ENCODE peak calls at places on chromosome 22, in four cellular contexts. One of them, this sample, is unnamed.

GRCh38 chr22:45329536-45329936 is 19.8 kb downstream of the FAM118A start:
- DNase-seq in ovary: no peak
- DNase-seq in OCI-LY7: no peak
- DNase-seq in CD4-positive, alpha-beta T cell: no peak
- DNase-seq in this sample: no peak

GRCh38 chr22:42949159-42949558 is 65.8 kb downstream of the PACSIN2 start:
- DNase-seq in ovary: no peak
- DNase-seq in CD4-positive, alpha-beta T cell: no peak
- DNase-seq in OCI-LY7: no peak
- DNase-seq in this sample: no peak

GRCh38 chr22:46269564-46269963 is 1.8 kb downstream of the TTC38 start:
- DNase-seq in CD4-positive, alpha-beta T cell: no peak
- DNase-seq in ovary: no peak
- DNase-seq in OCI-LY7: no peak
- DNase-seq in this sample: no peak

GRCh38 chr22:44667829-44668189 is 34.2 kb upstream of the PRR5 start:
- DNase-seq in CD4-positive, alpha-beta T cell: peak
- DNase-seq in OCI-LY7: no peak
- DNase-seq in ovary: no peak
- DNase-seq in this sample: no peak

GRCh38 chr22:17842386-17842785 is 68.1 kb upstream of the BID start:
- DNase-seq in OCI-LY7: no peak
- DNase-seq in CD4-positive, alpha-beta T cell: peak
- DNase-seq in ovary: peak
- DNase-seq in this sample: no peak

GRCh38 chr22:42639541-42640241 is 710 bp downstream of the ATP5MGL start:
- DNase-seq in ovary: no peak
- DNase-seq in CD4-positive, alpha-beta T cell: no peak
- DNase-seq in OCI-LY7: no peak
- DNase-seq in this sample: no peak

GRCh38 chr22:20509344-20510047 is 2.1 kb downstream of the MED15 start:
- DNase-seq in OCI-LY7: peak
- DNase-seq in ovary: peak
- DNase-seq in CD4-positive, alpha-beta T cell: peak
- DNase-seq in this sample: peak

GRCh38 chr22:44901301-44901700 is 108.5 kb downstream of the PHF21B start:
- DNase-seq in CD4-positive, alpha-beta T cell: no peak
- DNase-seq in ovary: no peak
- DNase-seq in OCI-LY7: peak
- DNase-seq in this sample: no peak

GRCh38 chr22:41910599-41911291 is 4.1 kb downstream of the SHISA8 start:
- DNase-seq in ovary: peak
- DNase-seq in OCI-LY7: no peak
- DNase-seq in CD4-positive, alpha-beta T cell: no peak
- DNase-seq in this sample: peak

GRCh38 chr22:44728761-44729261 is 23.6 kb upstream of the ARHGAP8 start:
- DNase-seq in CD4-positive, alpha-beta T cell: no peak
- DNase-seq in ovary: peak
- DNase-seq in OCI-LY7: no peak
- DNase-seq in this sample: peak

GRCh38 chr22:45970709-45971388 is 6.1 kb downstream of the WNT7B start:
- DNase-seq in CD4-positive, alpha-beta T cell: no peak
- DNase-seq in ovary: no peak
- DNase-seq in OCI-LY7: no peak
- DNase-seq in this sample: no peak

GRCh38 chr22:24523873-24524272 is 28.7 kb downstream of the UPB1 start:
- DNase-seq in CD4-positive, alpha-beta T cell: no peak
- DNase-seq in ovary: no peak
- DNase-seq in OCI-LY7: no peak
- DNase-seq in this sample: no peak

GRCh38 chr22:46537221-46537945 is at the start of gene CELSR1:
- DNase-seq in OCI-LY7: no peak
- DNase-seq in CD4-positive, alpha-beta T cell: no peak
- DNase-seq in ovary: peak
- DNase-seq in this sample: no peak

GRCh38 chr22:46390652-46391301 is 55.3 kb downstream of the TRMU start:
- DNase-seq in CD4-positive, alpha-beta T cell: no peak
- DNase-seq in ovary: peak
- DNase-seq in OCI-LY7: no peak
- DNase-seq in this sample: peak

GRCh38 chr22:28955817-28956216 is 72.4 kb downstream of the ZNRF3 start:
- DNase-seq in ovary: no peak
- DNase-seq in CD4-positive, alpha-beta T cell: peak
- DNase-seq in OCI-LY7: peak
- DNase-seq in this sample: no peak

DNA sequence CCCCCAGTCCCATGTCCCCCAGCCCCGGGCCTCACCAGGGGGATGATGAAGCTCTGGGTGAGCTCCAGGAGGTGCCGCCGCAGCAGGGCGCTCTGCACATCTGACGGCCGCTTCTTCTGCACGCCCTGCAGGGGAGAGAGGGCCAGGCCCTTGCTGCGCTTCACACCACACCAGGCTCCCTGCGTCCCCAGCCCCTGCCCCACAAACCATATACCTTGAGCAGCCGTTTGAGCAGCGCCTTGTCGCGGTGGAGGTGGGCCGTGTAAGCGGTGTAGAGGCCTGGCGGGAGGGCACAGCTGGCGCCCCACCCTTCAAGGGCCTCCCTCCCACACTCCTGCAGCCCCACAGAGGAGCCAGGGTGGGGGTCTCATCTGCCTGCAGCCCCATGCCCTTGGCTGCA is 6.2 kb upstream of the PLXNB2 start:
- DNase-seq in OCI-LY7: peak
- DNase-seq in CD4-positive, alpha-beta T cell: no peak
- DNase-seq in ovary: no peak
- DNase-seq in this sample: no peak
- H3K27ac ChIP-seq in OCI-LY7: peak
- H3K27ac ChIP-seq in CD4-positive, alpha-beta T cell: peak
- H3K27ac ChIP-seq in ovary: no peak
- H3K27ac ChIP-seq in this sample: no peak

DNA sequence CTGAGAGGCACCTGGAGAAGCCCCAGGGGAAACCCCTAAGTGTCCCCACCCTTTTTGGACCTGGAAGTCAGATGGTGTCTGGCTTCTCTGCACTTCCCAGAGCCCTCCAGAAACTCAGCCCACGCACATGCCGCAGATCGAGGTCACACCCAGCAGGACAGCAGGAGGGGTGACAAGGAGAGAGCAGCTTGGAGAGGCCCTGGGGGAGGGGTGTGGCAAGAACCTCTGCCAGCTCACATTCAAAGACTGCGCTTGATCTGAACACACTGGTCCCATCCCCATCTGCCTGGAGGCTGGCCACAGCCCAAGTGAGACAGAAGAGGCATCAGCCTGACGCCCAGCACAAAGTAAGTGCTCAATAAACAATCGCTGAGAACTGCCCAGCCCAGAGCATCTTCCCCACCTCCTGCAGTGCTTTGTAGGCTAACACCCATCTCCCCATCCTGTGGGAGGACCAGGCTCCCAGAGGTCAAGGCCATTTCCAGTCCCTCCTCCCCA is 21.4 kb downstream of the TMPRSS6 start:
- DNase-seq in ovary: no peak
- DNase-seq in CD4-positive, alpha-beta T cell: no peak
- DNase-seq in OCI-LY7: no peak
- DNase-seq in this sample: no peak
- H3K27ac ChIP-seq in ovary: no peak
- H3K27ac ChIP-seq in CD4-positive, alpha-beta T cell: no peak
- H3K27ac ChIP-seq in OCI-LY7: no peak
- H3K27ac ChIP-seq in this sample: no peak

GRCh38 chr22:21855715-21856114 is 11.7 kb downstream of the MAPK1 start:
- DNase-seq in OCI-LY7: no peak
- DNase-seq in ovary: no peak
- DNase-seq in CD4-positive, alpha-beta T cell: no peak
- DNase-seq in this sample: no peak

GRCh38 chr22:21849489-21849888 is 18.0 kb downstream of the MAPK1 start:
- DNase-seq in CD4-positive, alpha-beta T cell: no peak
- DNase-seq in OCI-LY7: no peak
- DNase-seq in ovary: no peak
- DNase-seq in this sample: no peak

GRCh38 chr22:21856197-21856596 is 11.2 kb downstream of the MAPK1 start:
- DNase-seq in OCI-LY7: no peak
- DNase-seq in CD4-positive, alpha-beta T cell: no peak
- DNase-seq in ovary: no peak
- DNase-seq in this sample: no peak

GRCh38 chr22:21845558-21846452 is 21.6 kb downstream of the MAPK1 start:
- DNase-seq in ovary: no peak
- DNase-seq in OCI-LY7: no peak
- DNase-seq in CD4-positive, alpha-beta T cell: no peak
- DNase-seq in this sample: no peak

DNA sequence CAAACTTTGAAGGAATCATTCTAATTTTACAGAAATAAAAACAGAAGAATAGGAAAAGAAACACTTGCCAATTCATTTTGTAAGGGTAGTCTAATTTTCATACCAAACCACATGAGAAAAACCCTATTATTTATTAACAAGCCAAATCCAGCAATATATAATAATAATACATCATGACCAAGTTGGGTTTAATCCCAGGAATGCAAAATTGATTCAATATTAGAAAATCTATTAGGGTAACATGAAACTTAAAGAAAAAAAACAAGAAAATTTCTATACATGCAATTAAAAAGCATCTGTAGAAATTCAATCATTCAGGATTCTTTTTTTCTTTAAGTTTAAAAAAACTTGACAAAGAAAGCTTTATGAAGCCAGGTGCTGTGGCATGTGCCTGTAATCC is 16.8 kb downstream of the MAPK1 start:
- DNase-seq in CD4-positive, alpha-beta T cell: no peak
- DNase-seq in ovary: no peak
- DNase-seq in OCI-LY7: no peak
- DNase-seq in this sample: no peak
- H3K27ac ChIP-seq in CD4-positive, alpha-beta T cell: no peak
- H3K27ac ChIP-seq in ovary: no peak
- H3K27ac ChIP-seq in OCI-LY7: no peak
- H3K27ac ChIP-seq in this sample: peak

DNA sequence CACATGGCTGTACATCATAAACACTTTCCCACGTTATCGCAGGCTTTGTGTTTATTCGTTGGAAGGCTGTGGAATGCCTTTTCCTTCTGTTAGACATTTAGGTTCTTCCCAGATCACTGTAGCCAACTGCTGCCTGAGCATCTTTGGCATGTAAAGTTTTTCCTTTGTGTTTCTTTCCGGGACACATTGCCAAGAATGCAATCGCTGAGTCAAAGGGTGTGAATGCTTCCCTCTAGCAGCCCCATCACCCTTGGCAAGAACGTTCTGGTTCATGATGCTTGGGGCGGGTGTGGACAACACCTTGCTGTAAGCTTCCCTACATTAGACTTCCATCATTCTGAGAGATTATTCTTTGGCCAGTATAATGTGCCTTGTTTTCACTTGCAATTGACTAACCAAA is 136.2 kb downstream of the OSBP2 start:
- DNase-seq in CD4-positive, alpha-beta T cell: no peak
- DNase-seq in OCI-LY7: no peak
- DNase-seq in ovary: no peak
- DNase-seq in this sample: no peak
- H3K27ac ChIP-seq in CD4-positive, alpha-beta T cell: no peak
- H3K27ac ChIP-seq in OCI-LY7: no peak
- H3K27ac ChIP-seq in ovary: no peak
- H3K27ac ChIP-seq in this sample: no peak

GRCh38 chr22:32535531-32536190 is 61.0 kb downstream of the FBXO7 start:
- DNase-seq in CD4-positive, alpha-beta T cell: no peak
- DNase-seq in ovary: no peak
- DNase-seq in OCI-LY7: no peak
- DNase-seq in this sample: no peak

GRCh38 chr22:32538516-32538915 is 63.9 kb downstream of the FBXO7 start:
- DNase-seq in OCI-LY7: no peak
- DNase-seq in CD4-positive, alpha-beta T cell: no peak
- DNase-seq in ovary: no peak
- DNase-seq in this sample: no peak

GRCh38 chr22:32534252-32535215 is 59.9 kb downstream of the FBXO7 start:
- DNase-seq in CD4-positive, alpha-beta T cell: no peak
- DNase-seq in ovary: no peak
- DNase-seq in OCI-LY7: no peak
- DNase-seq in this sample: no peak

GRCh38 chr22:32533265-32534068 is 58.9 kb downstream of the FBXO7 start:
- DNase-seq in OCI-LY7: no peak
- DNase-seq in ovary: no peak
- DNase-seq in CD4-positive, alpha-beta T cell: no peak
- DNase-seq in this sample: no peak

GRCh38 chr22:32536352-32536751 is 61.7 kb downstream of the FBXO7 start:
- DNase-seq in OCI-LY7: peak
- DNase-seq in CD4-positive, alpha-beta T cell: no peak
- DNase-seq in ovary: no peak
- DNase-seq in this sample: no peak
- H3K27ac ChIP-seq in OCI-LY7: no peak
- H3K27ac ChIP-seq in CD4-positive, alpha-beta T cell: no peak
- H3K27ac ChIP-seq in ovary: no peak
- H3K27ac ChIP-seq in this sample: no peak

GRCh38 chr22:31045900-31046587 is 35.1 kb upstream of the SMTN start:
- DNase-seq in OCI-LY7: no peak
- DNase-seq in CD4-positive, alpha-beta T cell: no peak
- DNase-seq in ovary: no peak
- DNase-seq in this sample: no peak
- H3K27ac ChIP-seq in OCI-LY7: no peak
- H3K27ac ChIP-seq in CD4-positive, alpha-beta T cell: no peak
- H3K27ac ChIP-seq in ovary: peak
- H3K27ac ChIP-seq in this sample: peak

GRCh38 chr22:18950141-18950540 is 14.0 kb upstream of the PRODH start:
- DNase-seq in CD4-positive, alpha-beta T cell: no peak
- DNase-seq in ovary: no peak
- DNase-seq in OCI-LY7: no peak
- DNase-seq in this sample: no peak
- H3K27ac ChIP-seq in CD4-positive, alpha-beta T cell: no peak
- H3K27ac ChIP-seq in ovary: no peak
- H3K27ac ChIP-seq in OCI-LY7: no peak
- H3K27ac ChIP-seq in this sample: no peak

DNA sequence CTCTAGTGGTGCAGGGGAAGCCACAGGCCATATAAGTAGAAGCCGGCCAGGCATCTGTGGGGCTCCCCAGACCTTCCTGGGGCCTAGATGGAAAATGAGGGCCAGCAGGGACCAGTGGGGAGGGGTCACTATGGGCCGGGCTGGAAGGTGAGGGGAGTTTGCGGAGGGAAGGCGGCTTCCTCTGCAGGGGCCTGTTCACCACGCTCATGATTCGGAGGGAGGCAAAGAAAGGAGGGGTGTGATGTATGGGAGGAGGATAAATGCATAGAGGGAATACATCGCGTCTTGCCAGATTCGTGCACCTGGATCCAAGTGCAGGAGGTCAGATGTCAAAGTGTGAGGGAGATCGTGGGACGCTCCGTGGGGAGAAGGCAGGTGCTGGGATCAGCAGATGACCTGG is 6.9 kb downstream of the SLC16A8 start:
- DNase-seq in OCI-LY7: no peak
- DNase-seq in ovary: no peak
- DNase-seq in CD4-positive, alpha-beta T cell: no peak
- DNase-seq in this sample: no peak
- H3K27ac ChIP-seq in OCI-LY7: no peak
- H3K27ac ChIP-seq in ovary: no peak
- H3K27ac ChIP-seq in CD4-positive, alpha-beta T cell: no peak
- H3K27ac ChIP-seq in this sample: no peak

GRCh38 chr22:30610299-30610698 is 3.3 kb downstream of the TCN2 start:
- DNase-seq in CD4-positive, alpha-beta T cell: no peak
- DNase-seq in OCI-LY7: no peak
- DNase-seq in ovary: no peak
- DNase-seq in this sample: peak

GRCh38 chr22:30607939-30608338 is 965 bp downstream of the TCN2 start:
- DNase-seq in ovary: no peak
- DNase-seq in CD4-positive, alpha-beta T cell: no peak
- DNase-seq in OCI-LY7: no peak
- DNase-seq in this sample: no peak

GRCh38 chr22:30607300-30607930 is 441 bp downstream of the TCN2 start:
- DNase-seq in ovary: no peak
- DNase-seq in OCI-LY7: no peak
- DNase-seq in CD4-positive, alpha-beta T cell: no peak
- DNase-seq in this sample: no peak

GRCh38 chr22:30611197-30611596 is 4.2 kb downstream of the TCN2 start:
- DNase-seq in OCI-LY7: no peak
- DNase-seq in ovary: no peak
- DNase-seq in CD4-positive, alpha-beta T cell: no peak
- DNase-seq in this sample: no peak

GRCh38 chr22:30609260-30610185 is 2.5 kb downstream of the TCN2 start:
- DNase-seq in CD4-positive, alpha-beta T cell: no peak
- DNase-seq in ovary: peak
- DNase-seq in OCI-LY7: no peak
- DNase-seq in this sample: peak
- H3K27ac ChIP-seq in CD4-positive, alpha-beta T cell: no peak
- H3K27ac ChIP-seq in ovary: peak
- H3K27ac ChIP-seq in OCI-LY7: no peak
- H3K27ac ChIP-seq in this sample: no peak